ENCODE peak calls at places on chromosomes 16 and 17, in seven cellular contexts. I is CD4-positive, alpha-beta T cell; D is HCT116; P is A549; H is dorsolateral prefrontal cortex; B is DND-41; U is RWPE1. W is an unnamed sample.

GRCh38 chr17:80092959-80093358 is 8.4 kb upstream of the GAA start:
- DNase-seq in I (no peak), D (no peak), P (no peak), H (no peak), B (no peak), U (no peak), W (peak)

GRCh38 chr17:50298018-50298417 is 23.8 kb downstream of the TMEM92 start:
- DNase-seq in I (no peak), D (no peak), P (no peak), H (no peak), B (no peak), U (no peak), W (no peak)

GRCh38 chr16:25256821-25257503 is 683 bp downstream of the ZKSCAN2 start:
- DNase-seq in I (no peak), D (no peak), P (peak), H (no peak), B (peak), U (peak), W (no peak)

GRCh38 chr17:81257533-81257932 is 18.4 kb downstream of the NDUFAF8 start:
- DNase-seq in I (no peak), D (no peak), P (no peak), H (no peak), B (no peak), U (no peak), W (no peak)

GRCh38 chr17:43021739-43022512 is at the start of gene VAT1:
- DNase-seq in I (peak), D (peak), P (peak), H (peak), B (peak), U (peak), W (peak)

GRCh38 chr16:59170065-59170712 is 436.1 kb upstream of the GOT2 start:
- DNase-seq in I (no peak), D (no peak), P (no peak), H (no peak), B (no peak), U (no peak), W (no peak)

GRCh38 chr16:71441348-71441781 is 489 bp downstream of the TLE7 start:
- DNase-seq in I (no peak), D (no peak), P (no peak), H (no peak), B (no peak), U (no peak), W (no peak)

GRCh38 chr17:50114849-50115357 is 15.1 kb downstream of the SAMD14 start:
- DNase-seq in I (no peak), D (peak), P (peak), H (no peak), B (peak), U (no peak), W (no peak)

GRCh38 chr16:1793578-1794220 is at the start of gene IGFALS:
- DNase-seq in I (no peak), D (no peak), P (no peak), H (no peak), B (no peak), U (no peak), W (peak)

GRCh38 chr17:2909853-2910234 is 113.6 kb downstream of the RAP1GAP2 start:
- DNase-seq in I (no peak), D (no peak), P (no peak), H (no peak), B (no peak), U (no peak), W (no peak)

GRCh38 chr16:14436410-14436955 is 193.6 kb downstream of the PARN start:
- DNase-seq in I (no peak), D (no peak), P (no peak), H (peak), B (peak), U (no peak), W (no peak)

GRCh38 chr17:561118-561517 is 153.5 kb downstream of the VPS53 start:
- DNase-seq in I (no peak), D (no peak), P (no peak), H (no peak), B (no peak), U (peak), W (no peak)

GRCh38 chr17:563646-564045 is 151.0 kb downstream of the VPS53 start:
- DNase-seq in I (no peak), D (no peak), P (no peak), H (no peak), B (no peak), U (no peak), W (no peak)

GRCh38 chr17:562174-562573 is 152.5 kb downstream of the VPS53 start:
- DNase-seq in I (no peak), D (no peak), P (no peak), H (no peak), B (no peak), U (no peak), W (no peak)

GRCh38 chr17:564526-564925 is 150.1 kb downstream of the VPS53 start:
- DNase-seq in I (no peak), D (no peak), P (no peak), H (no peak), B (no peak), U (no peak), W (no peak)

DNA sequence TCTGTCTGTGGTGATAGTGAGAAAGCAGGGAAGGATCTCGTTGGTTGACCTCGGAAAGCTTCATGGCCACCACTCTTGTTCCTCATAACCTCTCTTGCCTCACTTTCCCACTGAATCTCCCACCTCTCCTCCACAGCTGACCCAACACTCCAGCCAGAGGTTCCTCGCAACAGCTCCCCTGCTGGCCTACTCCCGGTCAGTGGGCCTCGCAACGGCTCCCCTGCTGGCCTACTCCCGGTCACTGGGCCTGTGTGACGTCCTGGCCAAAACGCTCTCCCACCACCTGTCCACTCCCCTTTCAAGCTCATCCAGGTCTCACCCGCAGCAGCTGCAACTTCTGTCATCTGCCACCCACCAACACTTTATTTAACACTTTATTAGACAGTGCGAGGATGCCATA is 149.1 kb downstream of the VPS53 start:
- DNase-seq in I (no peak), D (no peak), P (no peak), H (no peak), B (no peak), U (no peak), W (no peak)
- TF ChIP-seq CTCF in I (no peak), D (peak), P (peak), H (no peak), B (no peak), U (no peak), W (no peak)

GRCh38 chr17:78748730-78749317 is 33.2 kb downstream of the CYTH1 start:
- DNase-seq in I (peak), D (no peak), P (no peak), H (no peak), B (peak), U (peak), W (peak)
- H3K27ac ChIP-seq in I (peak), D (no peak), P (no peak), H (peak), B (peak), U (peak), W (peak)

GRCh38 chr17:73452056-73452455 is 140.3 kb upstream of the CDC42EP4 start:
- DNase-seq in I (no peak), D (no peak), P (no peak), H (no peak), B (no peak), U (no peak), W (no peak)
- TF ChIP-seq CTCF in I (no peak), D (no peak), P (no peak), H (no peak), B (no peak), U (no peak), W (no peak)

GRCh38 chr17:1495265-1495664 is 2.8 kb upstream of the MYO1C start:
- DNase-seq in I (no peak), D (no peak), P (no peak), H (no peak), B (no peak), U (no peak), W (no peak)

GRCh38 chr17:1494736-1495253 is 2.3 kb upstream of the MYO1C start:
- DNase-seq in I (no peak), D (no peak), P (no peak), H (no peak), B (no peak), U (no peak), W (no peak)

GRCh38 chr17:1496814-1497325 is 4.4 kb upstream of the MYO1C start:
- DNase-seq in I (no peak), D (no peak), P (no peak), H (no peak), B (no peak), U (no peak), W (no peak)

GRCh38 chr17:1498233-1498632 is 5.7 kb upstream of the MYO1C start:
- DNase-seq in I (no peak), D (no peak), P (no peak), H (no peak), B (no peak), U (no peak), W (no peak)

GRCh38 chr17:1498869-1499268 is 6.4 kb upstream of the MYO1C start:
- DNase-seq in I (no peak), D (no peak), P (no peak), H (no peak), B (no peak), U (no peak), W (no peak)
- H3K27ac ChIP-seq in I (no peak), D (no peak), P (no peak), H (no peak), B (no peak), U (peak), W (no peak)

DNA sequence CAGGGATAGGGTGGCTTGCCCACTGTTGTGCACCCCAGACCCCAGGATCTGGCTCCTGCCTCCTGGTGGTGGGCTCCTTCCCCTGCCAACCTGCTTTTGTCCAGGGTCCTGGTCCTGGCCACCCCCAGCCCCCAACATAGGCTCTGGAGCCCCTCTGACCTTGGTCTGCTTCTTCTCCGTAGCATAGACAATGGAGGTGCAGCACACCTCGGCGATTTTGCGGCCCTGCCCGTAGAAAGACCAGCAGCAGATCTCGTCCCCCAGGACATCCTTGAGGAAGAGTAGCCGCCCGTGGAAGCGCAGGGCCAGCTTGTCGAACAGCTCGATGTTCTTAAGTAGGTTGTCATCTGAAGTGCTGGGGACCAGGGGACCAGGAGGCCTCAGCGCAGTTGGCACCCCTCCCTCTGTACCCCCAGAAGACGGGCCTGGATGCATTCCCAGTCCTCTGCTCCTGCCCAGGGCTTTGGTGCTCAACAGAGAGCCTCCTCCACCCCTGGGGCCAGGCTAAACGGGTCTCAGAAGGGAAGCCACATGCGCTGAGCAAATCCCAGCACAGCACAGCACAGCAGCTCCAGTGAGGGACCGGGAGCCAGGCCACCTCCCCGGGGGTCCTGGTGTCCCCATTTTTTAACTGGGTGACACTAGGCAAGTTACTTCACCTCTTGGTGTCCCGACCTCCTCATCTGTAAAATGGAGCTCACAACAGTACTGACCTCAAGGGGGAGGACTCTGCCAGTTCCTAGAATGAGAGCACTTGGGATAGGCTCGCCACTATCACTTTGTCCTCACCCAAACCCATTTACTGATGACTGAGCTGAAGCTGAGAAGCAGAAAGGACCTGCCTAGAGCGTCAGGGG is 10.8 kb downstream of the ASPHD1 start:
- DNase-seq in I (no peak), D (no peak), P (no peak), H (peak), B (no peak), U (no peak), W (no peak)
- TF ChIP-seq CTCF in I (no peak), D (no peak), P (no peak), H (no peak), B (no peak), U (no peak), W (no peak)